ENCODE peak calls at places on chromosomes 12 and 14, in six cellular contexts. D is GM10248, B is GM12864, H is AG10803, N is psoas muscle, R is uterus. U is an unnamed sample.

GRCh38 chr12:51549637-51550036 is 41.4 kb upstream of the SCN8A start:
- DNase-seq in B (no peak), H (peak; percentile 45), D (no peak), R (no peak), N (no peak), U (peak; percentile 23)

GRCh38 chr12:124626841-124627502 is 59.6 kb upstream of the NCOR2 start:
- DNase-seq in B (no peak), N (peak; percentile 84), D (no peak), H (peak; percentile 53), R (peak; percentile 69), U (no peak)

GRCh38 chr14:90839024-90839888 is 23.0 kb upstream of the TTC7B start:
- DNase-seq in R (peak; percentile 56), H (peak; percentile 63), N (peak; percentile 72), D (no peak), B (no peak), U (no peak)

GRCh38 chr12:104458645-104459555 is 2.2 kb downstream of the CHST11 start:
- DNase-seq in D (no peak), R (no peak), N (peak; percentile 53), B (no peak), H (peak; percentile 40), U (no peak)

GRCh38 chr12:109871678-109872314 is 8.5 kb downstream of the GLTP start:
- DNase-seq in N (no peak), H (peak; percentile 18), R (no peak), D (no peak), B (no peak), U (no peak)

GRCh38 chr14:22226381-22226780 is 362.6 kb downstream of the DAD1 start:
- DNase-seq in B (peak; percentile 24), D (no peak), N (no peak), H (no peak), R (no peak), U (no peak)

GRCh38 chr14:31895206-31895605 is 181.9 kb upstream of the ARHGAP5 start:
- DNase-seq in N (no peak), D (no peak), B (no peak), R (no peak), H (peak; percentile 58), U (no peak)

GRCh38 chr14:96091941-96092411 is 52.8 kb downstream of the C14orf132 start:
- DNase-seq in B (no peak), D (no peak), N (no peak), R (no peak), H (no peak), U (no peak)

GRCh38 chr12:124939428-124940142 is 25.1 kb upstream of the UBC start:
- DNase-seq in B (peak; percentile 86), D (peak; percentile 61), R (peak; percentile 93), N (peak; percentile 90), H (peak; percentile 98), U (peak; percentile 93)

GRCh38 chr14:23294734-23295561 is 7.7 kb downstream of the PPP1R3E start:
- DNase-seq in N (peak; percentile 58), D (no peak), H (peak; percentile 55), B (no peak), R (no peak), U (no peak)

GRCh38 chr14:31411218-31411727 is 9.1 kb downstream of the HEATR5A start:
- DNase-seq in H (peak; percentile 43), N (no peak), B (no peak), R (no peak), D (no peak), U (no peak)

GRCh38 chr14:100246809-100247428 is 8.0 kb downstream of the YY1 start:
- DNase-seq in B (no peak), H (peak; percentile 34), R (no peak), N (no peak), D (no peak), U (no peak)

GRCh38 chr14:24232645-24233537 is at the start of gene GMPR2:
- DNase-seq in R (no peak), H (no peak), N (no peak), B (no peak), D (peak; percentile 70), U (no peak)

GRCh38 chr12:85156569-85156968 is 120.4 kb downstream of the LRRIQ1 start:
- DNase-seq in N (no peak), D (no peak), R (no peak), B (no peak), H (no peak), U (no peak)

GRCh38 chr14:71438684-71439083 is 493.5 kb upstream of the RGS6 start:
- DNase-seq in B (no peak), D (no peak), H (peak; percentile 58), R (no peak), N (no peak), U (no peak)

GRCh38 chr12:89192419-89192818 is 159.9 kb downstream of the DUSP6 start:
- DNase-seq in B (no peak), N (no peak), R (no peak), H (no peak), D (no peak), U (no peak)

GRCh38 chr12:121580959-121581680 is at the start of gene KDM2B:
- DNase-seq in R (peak; percentile 23), B (no peak), D (no peak), N (no peak), H (peak; percentile 40), U (no peak)

GRCh38 chr12:115296613-115297012 is 612.6 kb upstream of the TBX3 start:
- DNase-seq in R (no peak), H (no peak), D (no peak), N (no peak), B (no peak), U (no peak)

GRCh38 chr12:71397433-71397954 is 42.1 kb upstream of the LGR5 start:
- DNase-seq in H (peak; percentile 83), B (no peak), D (no peak), R (no peak), N (no peak), U (peak; percentile 59)

GRCh38 chr12:62876938-62877548 is 57.9 kb downstream of the PPM1H start:
- DNase-seq in B (no peak), D (no peak), N (no peak), H (no peak), R (no peak), U (no peak)

GRCh38 chr12:13173012-13173441 is 23.5 kb upstream of the EMP1 start:
- DNase-seq in D (no peak), H (peak; percentile 95), N (no peak), R (peak; percentile 42), B (no peak), U (peak; percentile 77)

GRCh38 chr14:50520947-50521815 is 11.2 kb downstream of the MAP4K5 start:
- DNase-seq in B (no peak), D (peak; percentile 40), R (no peak), H (peak; percentile 74), N (no peak), U (peak; percentile 42)

GRCh38 chr12:100229036-100229635 is 28.5 kb downstream of the ACTR6 start:
- DNase-seq in B (no peak), H (peak; percentile 3), R (no peak), N (no peak), D (no peak), U (no peak)

GRCh38 chr12:96902076-96902475 is 5.0 kb upstream of the NEDD1 start:
- DNase-seq in H (no peak), N (no peak), B (no peak), R (no peak), D (no peak), U (no peak)

GRCh38 chr14:80456200-80456599 is 244.9 kb upstream of the DIO2 start:
- DNase-seq in R (no peak), D (no peak), H (peak; percentile 63), N (no peak), B (no peak), U (peak; percentile 43)

GRCh38 chr12:67710582-67710981 is 62.0 kb downstream of the DYRK2 start:
- DNase-seq in N (no peak), H (peak; percentile 27), D (peak; percentile 43), R (no peak), B (peak; percentile 54), U (no peak)

GRCh38 chr14:96051642-96052540 is 12.7 kb downstream of the C14orf132 start:
- DNase-seq in R (no peak), N (no peak), H (no peak), D (peak; percentile 39), B (no peak), U (no peak)

DNA sequence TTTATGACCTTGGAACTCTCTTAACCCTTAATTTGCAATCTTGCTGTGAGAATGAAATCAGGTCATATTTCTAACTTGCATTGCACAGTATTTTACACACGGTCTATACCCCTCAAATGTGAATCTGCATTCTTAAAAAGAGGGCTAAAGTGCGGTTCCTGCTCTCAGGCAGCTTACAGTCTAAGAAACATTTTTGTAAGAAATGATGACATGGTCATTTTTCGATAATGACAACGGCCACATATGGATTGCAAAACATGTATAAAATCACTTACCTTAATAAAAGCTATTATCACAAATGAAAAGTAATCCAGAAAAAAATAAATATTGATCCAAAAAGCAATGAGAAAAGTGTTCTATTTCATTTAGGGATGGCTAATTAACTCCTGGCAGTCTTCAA is 24.8 kb upstream of the TMEM132D start:
- DNase-seq in B (no peak), H (no peak), D (no peak), R (no peak), N (no peak), U (no peak)
- TF ChIP-seq CTCF in B (no peak), H (no peak), D (no peak), R (no peak), N (no peak), U (no peak)

GRCh38 chr12:966715-967114 is 17.2 kb upstream of the RAD52 start:
- DNase-seq in D (no peak), B (no peak), R (no peak), N (no peak), H (no peak), U (no peak)

GRCh38 chr12:969821-970220 is 20.3 kb upstream of the RAD52 start:
- DNase-seq in D (no peak), N (no peak), B (no peak), R (no peak), H (no peak), U (no peak)

GRCh38 chr12:971991-972390 is 19.0 kb upstream of the ERC1 start:
- DNase-seq in B (no peak), H (no peak), N (no peak), R (no peak), D (no peak), U (no peak)

GRCh38 chr12:968561-968960 is 19.1 kb upstream of the RAD52 start:
- DNase-seq in B (no peak), D (no peak), R (no peak), H (no peak), N (no peak), U (no peak)

DNA sequence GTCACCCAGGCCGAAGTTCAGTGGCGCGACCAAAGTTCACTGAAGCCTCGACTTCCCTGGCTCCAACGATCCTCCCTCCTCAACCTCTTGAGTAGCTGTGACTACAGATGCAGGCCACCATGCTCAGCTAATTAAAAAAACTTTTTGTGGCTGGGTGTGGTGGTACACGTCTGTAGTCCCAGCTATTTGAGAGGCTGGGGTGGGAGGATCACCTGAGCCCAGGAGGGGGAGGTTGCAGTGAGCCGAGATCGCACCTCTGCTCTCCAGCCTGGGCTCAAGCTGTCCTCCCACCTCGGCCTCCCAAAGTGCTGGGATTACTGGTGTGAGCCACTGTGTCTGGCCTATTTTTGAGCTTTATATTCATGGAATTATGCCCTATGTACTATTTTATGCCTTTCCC is 18.1 kb upstream of the RAD52 start:
- DNase-seq in B (no peak), D (no peak), H (no peak), R (no peak), N (no peak), U (no peak)
- TF ChIP-seq CTCF in B (no peak), D (no peak), H (no peak), R (no peak), N (no peak), U (no peak)

GRCh38 chr14:26730929-26731618 is 133.2 kb upstream of the NOVA1 start:
- DNase-seq in R (no peak), D (no peak), N (peak; percentile 33), B (no peak), H (no peak), U (no peak)
- TF ChIP-seq CTCF in R (peak; percentile 10), D (no peak), N (no peak), B (no peak), H (peak; percentile 35), U (peak; percentile 3)

GRCh38 chr12:128613821-128614220 is 209.9 kb downstream of the SLC15A4 start:
- DNase-seq in B (no peak), H (no peak), D (no peak), R (no peak), N (no peak), U (no peak)
- TF ChIP-seq CTCF in B (peak; percentile 14), H (no peak), D (peak; percentile 20), R (no peak), N (no peak), U (no peak)